ENCODE peak calls at places on chromosome 2, in seven cellular contexts. T is GM23338, R is cardiac muscle cell, C is neural crest cell, F is AG09309, B is fibroblast of lung, L is psoas muscle. U is an unnamed sample.

GRCh38 chr2:179446475-179447141 is 182.0 kb upstream of the SESTD1 start:
- DNase-seq in L (no peak), T (no peak), F (no peak), R (no peak), C (no peak), B (peak; percentile 12), U (no peak)

GRCh38 chr2:1976112-1976511 is 231.8 kb upstream of the PXDN start:
- DNase-seq in F (no peak), B (no peak), T (no peak), L (no peak), C (no peak), R (no peak), U (no peak)

GRCh38 chr2:208253518-208254117 is 1.3 kb downstream of the IDH1 start:
- DNase-seq in B (peak; percentile 17), F (no peak), T (no peak), R (no peak), L (no peak), C (no peak), U (no peak)

GRCh38 chr2:169776483-169776802 is 22.2 kb upstream of the SSB start:
- DNase-seq in R (no peak), C (no peak), B (peak; percentile 29), L (no peak), T (no peak), F (no peak), U (no peak)

GRCh38 chr2:217789736-217790181 is 213.0 kb downstream of the TNS1 start:
- DNase-seq in L (no peak), R (no peak), T (peak; percentile 30), B (no peak), C (no peak), F (no peak), U (no peak)

GRCh38 chr2:55590810-55591440 is 26.5 kb downstream of the PPP4R3B start:
- DNase-seq in L (no peak), F (peak; percentile 39), C (no peak), R (no peak), B (peak; percentile 53), T (no peak), U (no peak)

GRCh38 chr2:47653909-47654789 is 128.8 kb upstream of the MSH6 start:
- DNase-seq in L (no peak), T (peak; percentile 70), F (no peak), B (peak; percentile 25), C (peak; percentile 20), R (peak; percentile 60), U (no peak)

GRCh38 chr2:167298017-167298416 is 409.7 kb downstream of the XIRP2 start:
- DNase-seq in B (no peak), L (no peak), R (no peak), T (no peak), C (no peak), F (no peak), U (no peak)

GRCh38 chr2:121038431-121038830 is 246.6 kb downstream of the TFCP2L1 start:
- DNase-seq in T (no peak), C (no peak), L (no peak), F (no peak), R (no peak), B (no peak), U (no peak)

GRCh38 chr2:40165503-40165867 is 286.4 kb downstream of the SLC8A1 start:
- DNase-seq in T (no peak), F (no peak), L (no peak), B (no peak), C (no peak), R (no peak), U (no peak)

GRCh38 chr2:205321240-205321639 is 361.1 kb upstream of the NRP2 start:
- DNase-seq in F (peak; percentile 18), B (peak; percentile 71), L (no peak), T (no peak), R (no peak), C (no peak), U (no peak)

GRCh38 chr2:124822516-124822915 is 797.4 kb downstream of the CNTNAP5 start:
- DNase-seq in C (no peak), R (no peak), T (no peak), B (no peak), L (no peak), F (no peak), U (no peak)

GRCh38 chr2:71129114-71129890 is 727 bp downstream of the MCEE start:
- DNase-seq in B (peak; percentile 48), C (no peak), L (no peak), T (no peak), R (no peak), F (no peak), U (no peak)

GRCh38 chr2:27075219-27075871 is 3.1 kb upstream of the EMILIN1 start:
- DNase-seq in T (no peak), R (peak; percentile 47), B (no peak), F (no peak), C (no peak), L (peak; percentile 36), U (no peak)

GRCh38 chr2:205435970-205436369 is 246.3 kb upstream of the NRP2 start:
- DNase-seq in T (no peak), R (no peak), L (no peak), F (no peak), B (peak; percentile 63), C (no peak), U (no peak)

GRCh38 chr2:45712538-45712937 is 61.1 kb downstream of the PRKCE start:
- DNase-seq in C (no peak), F (no peak), B (no peak), R (peak; percentile 29), T (no peak), L (no peak), U (no peak)
- TF ChIP-seq CTCF in C (no peak), F (no peak), B (no peak), R (no peak), T (no peak), L (peak; percentile 35), U (no peak)

DNA sequence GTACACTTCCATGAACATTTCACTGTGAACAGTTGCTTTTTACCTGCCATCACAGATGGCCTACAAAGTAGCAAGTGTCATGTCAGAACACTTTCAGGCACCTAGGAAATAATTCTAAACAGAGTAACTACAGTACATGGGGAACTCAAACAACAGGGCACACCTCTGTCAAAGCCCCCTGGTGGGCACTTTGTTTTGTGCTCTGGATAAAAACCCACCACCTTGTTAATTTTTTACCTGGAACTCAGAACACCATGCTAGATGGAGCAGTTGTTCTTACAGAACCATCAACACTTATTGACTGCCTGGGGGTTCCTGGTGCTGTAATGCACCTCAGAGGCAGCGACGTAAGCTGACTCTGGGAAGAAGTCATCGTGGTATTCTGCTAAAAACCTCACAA is 2.3 kb downstream of the MSL3B start:
- DNase-seq in T (peak; percentile 71), B (no peak), R (no peak), C (no peak), L (no peak), F (no peak), U (no peak)
- TF ChIP-seq CTCF in T (peak; percentile 63), B (no peak), R (peak; percentile 17), C (peak; percentile 46), L (no peak), F (no peak), U (peak; percentile 15)

GRCh38 chr2:229748950-229749349 is 34.6 kb upstream of the DNER start:
- DNase-seq in C (no peak), T (peak; percentile 41), R (no peak), B (no peak), F (no peak), L (no peak), U (no peak)
- TF ChIP-seq CTCF in C (no peak), T (peak; percentile 40), R (no peak), B (no peak), F (no peak), L (no peak), U (no peak)

GRCh38 chr2:33380001-33380609 is 96.3 kb upstream of the RASGRP3 start:
- DNase-seq in L (no peak), R (no peak), T (peak; percentile 73), C (no peak), F (no peak), B (no peak), U (no peak)
- TF ChIP-seq CTCF in L (peak; percentile 52), R (peak; percentile 54), T (peak; percentile 99), C (peak; percentile 80), F (peak; percentile 54), B (peak; percentile 53), U (peak; percentile 2)

GRCh38 chr2:37570773-37571570 is 100.5 kb downstream of the CDC42EP3 start:
- DNase-seq in T (no peak), F (no peak), R (no peak), C (no peak), L (peak; percentile 28), B (peak; percentile 95), U (no peak)

GRCh38 chr2:37571571-37572136 is 99.8 kb downstream of the CDC42EP3 start:
- DNase-seq in C (no peak), T (no peak), R (no peak), B (no peak), L (no peak), F (no peak), U (no peak)

GRCh38 chr2:37568565-37568964 is 102.9 kb downstream of the CDC42EP3 start:
- DNase-seq in L (no peak), R (no peak), C (no peak), F (no peak), B (no peak), T (no peak), U (no peak)

GRCh38 chr2:37569986-37570688 is 101.3 kb downstream of the CDC42EP3 start:
- DNase-seq in R (no peak), C (no peak), B (peak; percentile 93), L (no peak), T (no peak), F (no peak), U (no peak)

DNA sequence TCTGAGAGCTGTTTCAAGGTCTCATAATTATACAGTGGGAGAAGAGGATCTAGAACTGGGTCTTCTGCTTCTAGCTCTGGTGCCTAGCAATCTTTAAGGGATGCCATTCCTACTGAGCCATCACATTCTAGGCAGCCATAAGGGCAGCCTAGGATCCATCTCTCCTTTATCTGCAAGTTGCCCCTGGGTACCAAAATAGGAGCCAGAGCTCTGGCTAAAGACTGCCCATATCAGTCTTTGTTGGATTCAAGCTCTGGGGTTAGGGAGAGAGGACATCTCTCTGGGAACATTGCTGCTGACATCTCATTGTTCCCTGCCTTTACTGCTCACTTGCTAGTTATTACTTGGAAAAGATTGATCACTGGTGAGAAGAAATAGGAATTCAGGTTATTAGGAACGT is 102.3 kb downstream of the CDC42EP3 start:
- DNase-seq in C (no peak), R (no peak), B (no peak), F (no peak), L (no peak), T (no peak), U (no peak)
- TF ChIP-seq CTCF in C (no peak), R (no peak), B (no peak), F (no peak), L (no peak), T (no peak), U (no peak)

GRCh38 chr2:113041871-113042270 is 10.8 kb downstream of the IL36B start:
- DNase-seq in C (no peak), B (no peak), L (no peak), R (no peak), F (no peak), T (peak; percentile 62), U (no peak)
- TF ChIP-seq CTCF in C (no peak), B (no peak), L (no peak), R (no peak), F (no peak), T (peak; percentile 55), U (no peak)